ENCODE peak calls at places on chromosomes 3 and 15, in six cellular contexts. O is hippocampal formation, T is GM12891, L is NAMALWA, B is A549, J is HT1080. C is an unnamed sample.

GRCh38 chr3:138850151-138850550 is 15.4 kb upstream of the PIK3CB start:
- DNase-seq in O (no peak), L (no peak), B (no peak), J (no peak), T (no peak), C (no peak)

GRCh38 chr3:14265246-14265962 is 86.8 kb downstream of the LSM3 start:
- DNase-seq in T (no peak), J (no peak), L (no peak), B (peak), O (no peak), C (no peak)

GRCh38 chr3:100001514-100002270 is 112.6 kb downstream of the FILIP1L start:
- DNase-seq in L (no peak), B (no peak), J (no peak), T (no peak), O (no peak), C (peak)

GRCh38 chr3:65851827-65852226 is 186.9 kb downstream of the MAGI1 start:
- DNase-seq in L (no peak), J (no peak), O (no peak), T (no peak), B (no peak), C (no peak)

GRCh38 chr3:169551646-169552045 is 111.9 kb downstream of the MECOM start:
- DNase-seq in O (no peak), T (no peak), B (no peak), J (no peak), L (no peak), C (no peak)

GRCh38 chr15:57418640-57419039 is 42.3 kb downstream of the CGNL1 start:
- DNase-seq in T (no peak), O (no peak), B (no peak), J (peak), L (no peak), C (no peak)

GRCh38 chr3:38227989-38228388 is 37.6 kb upstream of the SLC22A13 start:
- DNase-seq in B (no peak), T (no peak), O (no peak), J (peak), L (no peak), C (no peak)

GRCh38 chr3:129855454-129856419 is 37.8 kb downstream of the TMCC1 start:
- DNase-seq in L (no peak), O (peak), J (peak), B (peak), T (no peak), C (no peak)

GRCh38 chr15:65869954-65870871 is 922 bp downstream of the RAB11A start:
- DNase-seq in O (no peak), T (no peak), B (no peak), J (peak), L (peak), C (peak)

GRCh38 chr3:20462723-20463122 is 276.7 kb upstream of the SGO1 start:
- DNase-seq in T (no peak), J (no peak), L (no peak), O (no peak), B (no peak), C (no peak)

GRCh38 chr3:135982922-135983581 is 17.5 kb downstream of the PPP2R3A start:
- DNase-seq in T (no peak), B (no peak), L (no peak), O (no peak), J (peak), C (no peak)

GRCh38 chr15:40925495-40925862 is 3.7 kb upstream of the DLL4 start:
- DNase-seq in O (no peak), J (no peak), B (no peak), T (no peak), L (no peak), C (no peak)

GRCh38 chr3:107796786-107797185 is 274.0 kb downstream of the BBX start:
- DNase-seq in J (peak), O (no peak), T (no peak), B (no peak), L (peak), C (no peak)